ENCODE peak calls at places on chromosome 1, in five cellular contexts. One of them, this sample, is unnamed.

GRCh38 chr1:52663716-52664115 is 30.7 kb downstream of the SHISAL2A start:
- DNase-seq in ovary: no peak
- DNase-seq in Peyer's patch: no peak
- DNase-seq in tibial nerve: no peak
- DNase-seq in endodermal cell: no peak
- DNase-seq in this sample: no peak

GRCh38 chr1:172143384-172144025 is 277.0 kb upstream of the C1orf105 start:
- DNase-seq in tibial nerve: no peak
- DNase-seq in Peyer's patch: no peak
- DNase-seq in ovary: no peak
- DNase-seq in endodermal cell: no peak
- DNase-seq in this sample: no peak

GRCh38 chr1:60149254-60149653 is 75.7 kb upstream of the C1orf87 start:
- DNase-seq in tibial nerve: peak
- DNase-seq in endodermal cell: peak
- DNase-seq in Peyer's patch: no peak
- DNase-seq in ovary: no peak
- DNase-seq in this sample: no peak

GRCh38 chr1:207951652-207952051 is 40.7 kb upstream of the CD34 start:
- DNase-seq in tibial nerve: no peak
- DNase-seq in endodermal cell: no peak
- DNase-seq in Peyer's patch: no peak
- DNase-seq in ovary: no peak
- DNase-seq in this sample: no peak

GRCh38 chr1:152855661-152856060 is 4.1 kb upstream of the LCE7A start:
- DNase-seq in tibial nerve: no peak
- DNase-seq in ovary: no peak
- DNase-seq in endodermal cell: no peak
- DNase-seq in Peyer's patch: no peak
- DNase-seq in this sample: no peak

GRCh38 chr1:67674260-67675011 is 10.6 kb upstream of the GADD45A start:
- DNase-seq in tibial nerve: peak
- DNase-seq in endodermal cell: no peak
- DNase-seq in Peyer's patch: peak
- DNase-seq in ovary: no peak
- DNase-seq in this sample: no peak

GRCh38 chr1:29317063-29317915 is 81.0 kb downstream of the PTPRU start:
- DNase-seq in endodermal cell: no peak
- DNase-seq in Peyer's patch: no peak
- DNase-seq in ovary: no peak
- DNase-seq in tibial nerve: no peak
- DNase-seq in this sample: no peak

GRCh38 chr1:30844631-30845030 is 63.9 kb downstream of the SDC3 start:
- DNase-seq in tibial nerve: no peak
- DNase-seq in Peyer's patch: no peak
- DNase-seq in ovary: no peak
- DNase-seq in endodermal cell: no peak
- DNase-seq in this sample: no peak

GRCh38 chr1:6991271-6991670 is 206.0 kb downstream of the CAMTA1 start:
- DNase-seq in endodermal cell: no peak
- DNase-seq in ovary: no peak
- DNase-seq in Peyer's patch: no peak
- DNase-seq in tibial nerve: no peak
- DNase-seq in this sample: no peak

GRCh38 chr1:155050560-155051341 is at the start of gene ADAM15:
- DNase-seq in tibial nerve: peak
- DNase-seq in Peyer's patch: peak
- DNase-seq in ovary: peak
- DNase-seq in endodermal cell: peak
- DNase-seq in this sample: peak

GRCh38 chr1:155053531-155054105 is 2.5 kb downstream of the ADAM15 start:
- DNase-seq in ovary: no peak
- DNase-seq in Peyer's patch: no peak
- DNase-seq in tibial nerve: no peak
- DNase-seq in endodermal cell: no peak
- DNase-seq in this sample: no peak

GRCh38 chr1:155051342-155051776 is 243 bp downstream of the ADAM15 start:
- DNase-seq in endodermal cell: no peak
- DNase-seq in Peyer's patch: no peak
- DNase-seq in ovary: no peak
- DNase-seq in tibial nerve: no peak
- DNase-seq in this sample: peak

GRCh38 chr1:155051777-155052398 is 772 bp downstream of the ADAM15 start:
- DNase-seq in Peyer's patch: peak
- DNase-seq in ovary: peak
- DNase-seq in endodermal cell: peak
- DNase-seq in tibial nerve: peak
- DNase-seq in this sample: no peak

GRCh38 chr1:155052412-155053400 is 1.6 kb downstream of the ADAM15 start:
- DNase-seq in Peyer's patch: peak
- DNase-seq in tibial nerve: no peak
- DNase-seq in endodermal cell: peak
- DNase-seq in ovary: no peak
- DNase-seq in this sample: peak
- TF ChIP-seq CTCF in Peyer's patch: peak
- TF ChIP-seq CTCF in tibial nerve: peak
- TF ChIP-seq CTCF in endodermal cell: peak
- TF ChIP-seq CTCF in ovary: no peak
- TF ChIP-seq CTCF in this sample: no peak

GRCh38 chr1:46196609-46197008 is 1.6 kb downstream of the POMGNT1 start:
- DNase-seq in tibial nerve: no peak
- DNase-seq in Peyer's patch: no peak
- DNase-seq in ovary: no peak
- DNase-seq in endodermal cell: no peak
- DNase-seq in this sample: no peak

GRCh38 chr1:46194641-46195179 is 3.5 kb downstream of the POMGNT1 start:
- DNase-seq in tibial nerve: no peak
- DNase-seq in Peyer's patch: no peak
- DNase-seq in endodermal cell: no peak
- DNase-seq in ovary: no peak
- DNase-seq in this sample: no peak

GRCh38 chr1:46199233-46199749 is 1.1 kb upstream of the POMGNT1 start:
- DNase-seq in endodermal cell: no peak
- DNase-seq in tibial nerve: no peak
- DNase-seq in Peyer's patch: no peak
- DNase-seq in ovary: no peak
- DNase-seq in this sample: no peak

GRCh38 chr1:46197551-46198025 is 646 bp downstream of the POMGNT1 start:
- DNase-seq in Peyer's patch: no peak
- DNase-seq in tibial nerve: no peak
- DNase-seq in endodermal cell: peak
- DNase-seq in ovary: no peak
- DNase-seq in this sample: no peak

GRCh38 chr1:46198026-46198826 is at the start of gene POMGNT1:
- DNase-seq in Peyer's patch: peak
- DNase-seq in tibial nerve: peak
- DNase-seq in ovary: peak
- DNase-seq in endodermal cell: peak
- DNase-seq in this sample: peak
- TF ChIP-seq CTCF in Peyer's patch: peak
- TF ChIP-seq CTCF in tibial nerve: no peak
- TF ChIP-seq CTCF in ovary: no peak
- TF ChIP-seq CTCF in endodermal cell: peak
- TF ChIP-seq CTCF in this sample: no peak

GRCh38 chr1:222892137-222892763 is 77.4 kb downstream of the DISP1 start:
- DNase-seq in ovary: no peak
- DNase-seq in endodermal cell: no peak
- DNase-seq in Peyer's patch: no peak
- DNase-seq in tibial nerve: no peak
- DNase-seq in this sample: no peak

GRCh38 chr1:222891578-222891977 is 76.7 kb downstream of the DISP1 start:
- DNase-seq in ovary: no peak
- DNase-seq in Peyer's patch: no peak
- DNase-seq in tibial nerve: no peak
- DNase-seq in endodermal cell: no peak
- DNase-seq in this sample: no peak

GRCh38 chr1:222887127-222887461 is 72.3 kb downstream of the DISP1 start:
- DNase-seq in ovary: no peak
- DNase-seq in Peyer's patch: no peak
- DNase-seq in tibial nerve: no peak
- DNase-seq in endodermal cell: no peak
- DNase-seq in this sample: no peak

GRCh38 chr1:222890702-222891101 is 75.9 kb downstream of the DISP1 start:
- DNase-seq in endodermal cell: no peak
- DNase-seq in ovary: no peak
- DNase-seq in tibial nerve: no peak
- DNase-seq in Peyer's patch: no peak
- DNase-seq in this sample: no peak

GRCh38 chr1:222889445-222889844 is 74.6 kb downstream of the DISP1 start:
- DNase-seq in endodermal cell: no peak
- DNase-seq in ovary: no peak
- DNase-seq in tibial nerve: no peak
- DNase-seq in Peyer's patch: no peak
- DNase-seq in this sample: no peak
- TF ChIP-seq CTCF in endodermal cell: no peak
- TF ChIP-seq CTCF in ovary: no peak
- TF ChIP-seq CTCF in tibial nerve: no peak
- TF ChIP-seq CTCF in Peyer's patch: no peak
- TF ChIP-seq CTCF in this sample: no peak

DNA sequence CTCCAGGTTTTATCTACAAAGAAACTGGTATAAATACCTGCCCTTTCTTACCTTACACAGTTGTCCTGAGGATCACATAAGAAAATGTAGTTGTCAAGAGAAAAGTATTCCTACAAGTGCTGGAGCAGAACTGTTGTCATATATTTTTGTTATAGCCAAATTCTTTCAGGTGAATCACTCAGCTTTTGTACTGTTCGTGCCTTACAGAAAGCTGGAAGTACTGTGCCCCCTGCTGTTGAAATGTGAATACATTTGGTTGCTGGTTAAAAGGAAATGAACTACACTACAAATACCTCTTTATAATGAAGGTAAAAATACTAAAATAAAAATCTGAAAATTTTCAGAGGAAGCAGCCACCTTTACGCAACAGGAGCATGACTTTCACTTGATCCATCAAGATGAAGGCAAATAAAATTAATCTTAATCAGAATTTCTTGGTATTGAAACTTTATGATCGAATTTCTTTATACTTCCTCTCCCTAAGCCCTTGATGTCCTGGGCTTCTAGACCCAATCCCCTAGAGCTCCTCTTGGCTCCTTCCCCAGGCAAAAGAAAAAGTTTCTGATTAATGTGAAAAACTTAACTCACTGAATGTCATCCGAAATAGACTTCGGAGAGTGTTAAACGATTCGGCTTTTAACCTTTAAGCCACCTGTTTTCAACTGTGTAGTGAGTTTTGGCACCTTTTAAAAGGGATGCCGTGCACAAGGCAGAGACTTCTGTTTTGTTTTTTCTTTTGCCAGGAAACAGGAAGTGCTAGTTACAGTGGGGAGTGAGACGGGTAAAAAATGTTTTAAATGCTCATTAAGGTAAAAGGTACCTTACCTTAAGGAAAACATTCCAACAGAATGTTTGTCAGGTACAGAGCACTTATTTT is 12.5 kb downstream of the CHML start:
- DNase-seq in Peyer's patch: peak
- DNase-seq in ovary: no peak
- DNase-seq in endodermal cell: no peak
- DNase-seq in tibial nerve: no peak
- DNase-seq in this sample: no peak
- TF ChIP-seq CTCF in Peyer's patch: peak
- TF ChIP-seq CTCF in ovary: no peak
- TF ChIP-seq CTCF in endodermal cell: peak
- TF ChIP-seq CTCF in tibial nerve: peak
- TF ChIP-seq CTCF in this sample: peak

GRCh38 chr1:233394860-233395717 is 67.6 kb downstream of the MAP3K21 start:
- DNase-seq in ovary: no peak
- DNase-seq in endodermal cell: peak
- DNase-seq in tibial nerve: peak
- DNase-seq in Peyer's patch: no peak
- DNase-seq in this sample: no peak
- TF ChIP-seq CTCF in ovary: no peak
- TF ChIP-seq CTCF in endodermal cell: peak
- TF ChIP-seq CTCF in tibial nerve: peak
- TF ChIP-seq CTCF in Peyer's patch: peak
- TF ChIP-seq CTCF in this sample: peak

GRCh38 chr1:182720465-182720864 is 36.1 kb upstream of the RGS8 start:
- DNase-seq in ovary: no peak
- DNase-seq in Peyer's patch: no peak
- DNase-seq in tibial nerve: no peak
- DNase-seq in endodermal cell: peak
- DNase-seq in this sample: no peak
- TF ChIP-seq CTCF in ovary: no peak
- TF ChIP-seq CTCF in Peyer's patch: no peak
- TF ChIP-seq CTCF in tibial nerve: no peak
- TF ChIP-seq CTCF in endodermal cell: peak
- TF ChIP-seq CTCF in this sample: no peak